ENCODE peak calls at places on chromosome 14, in ten cellular contexts. T is sciatic nerve; F is left ventricle myocardium inferior; M is T-cell; G is epithelial cell of esophagus; N is stimulated activated CD4-positive, alpha-beta T cell treated with anti-CD3 and anti-CD28 coated beads, Interleukin-1b, Interleukin-23, amount 100 ng/mL, for 1 hour; Y is SK-N-MC; P is lung microvascular endothelial cell; X is stimulated activated CD8-positive, alpha-beta memory T cell treated with anti-CD3 and anti-CD28 coated beads, Interleukin-4, amount 100 ng/mL, for 1 hour; B is HT1080. D is an unnamed sample.

GRCh38 chr14:35378638-35379568 is 25.6 kb downstream of the NFKBIA start:
- DNase-seq in X (no peak), P (no peak), Y (no peak), M (no peak), B (no peak), N (no peak), F (no peak), T (no peak), G (no peak), D (no peak)

GRCh38 chr14:91898256-91898843 is 31.0 kb upstream of the TC2N start:
- DNase-seq in T (no peak), G (no peak), N (no peak), M (no peak), F (no peak), Y (no peak), B (no peak), X (no peak), P (no peak), D (no peak)

GRCh38 chr14:102525213-102526143 is 15.9 kb upstream of the ANKRD9 start:
- DNase-seq in P (peak; percentile 69), B (peak; percentile 69), T (no peak), Y (peak; percentile 91), F (no peak), G (peak; percentile 74), M (no peak), N (no peak), X (no peak), D (no peak)

GRCh38 chr14:20262642-20263128 is 23.6 kb downstream of the OR11H4 start:
- DNase-seq in P (peak; percentile 1), G (peak; percentile 96), B (peak; percentile 91), X (no peak), T (no peak), Y (peak; percentile 32), N (no peak), M (no peak), F (no peak), D (no peak)

GRCh38 chr14:70139384-70139783 is 49.4 kb downstream of the SLC8A3 start:
- DNase-seq in P (no peak), Y (no peak), F (no peak), G (no peak), B (no peak), N (no peak), X (no peak), M (no peak), T (no peak), D (no peak)

GRCh38 chr14:76056128-76056527 is 70.6 kb downstream of the IFT43 start:
- DNase-seq in N (no peak), T (no peak), G (peak; percentile 9), M (no peak), P (no peak), F (no peak), B (peak; percentile 24), X (no peak), Y (no peak), D (no peak)

GRCh38 chr14:36424478-36425102 is 95.4 kb downstream of the NKX2-1 start:
- DNase-seq in Y (no peak), B (no peak), N (no peak), F (no peak), X (no peak), T (no peak), P (no peak), G (no peak), M (no peak), D (no peak)

GRCh38 chr14:69519701-69520100 is 35.2 kb downstream of the PLEKHD1 start:
- DNase-seq in X (no peak), T (peak; percentile 10), B (no peak), M (no peak), Y (no peak), F (no peak), P (no peak), N (no peak), G (no peak), D (no peak)

GRCh38 chr14:90491221-90491867 is 94.5 kb downstream of the CALM1 start:
- DNase-seq in X (no peak), G (no peak), P (peak; percentile 81), M (no peak), B (no peak), N (no peak), Y (no peak), F (peak; percentile 74), T (peak; percentile 80), D (peak; percentile 50)

GRCh38 chr14:23631702-23632460 is 4.3 kb upstream of the DHRS2 start:
- DNase-seq in B (peak; percentile 53), N (peak; percentile 40), T (peak; percentile 86), P (peak; percentile 82), X (peak; percentile 46), G (peak; percentile 96), M (peak; percentile 64), Y (peak; percentile 22), F (peak; percentile 60), D (peak; percentile 86)

GRCh38 chr14:21039059-21039422 is 3.1 kb upstream of the RNASE7 start:
- DNase-seq in N (no peak), Y (no peak), B (no peak), F (peak; percentile 88), M (no peak), X (no peak), T (peak; percentile 88), G (no peak), P (peak; percentile 78), D (peak; percentile 50)

GRCh38 chr14:54815016-54815415 is 87.6 kb downstream of the GCH1 start:
- DNase-seq in M (no peak), P (peak; percentile 69), N (no peak), X (no peak), Y (no peak), T (no peak), F (no peak), G (no peak), B (peak; percentile 19), D (no peak)

GRCh38 chr14:78399316-78399889 is 229.2 kb downstream of the NRXN3 start:
- DNase-seq in Y (no peak), G (peak; percentile 38), M (no peak), T (no peak), N (no peak), X (no peak), B (peak; percentile 11), P (no peak), F (no peak), D (no peak)

GRCh38 chr14:61381589-61381988 is 60.2 kb downstream of the PRKCH start:
- DNase-seq in X (no peak), M (no peak), N (no peak), P (no peak), B (no peak), T (no peak), G (peak; percentile 62), F (no peak), Y (no peak), D (no peak)

GRCh38 chr14:65206448-65207096 is 104.3 kb upstream of the MAX start:
- DNase-seq in B (peak; percentile 93), G (peak; percentile 76), X (no peak), F (no peak), T (no peak), N (no peak), Y (no peak), P (no peak), M (no peak), D (no peak)

GRCh38 chr14:93965287-93965821 is 11.0 kb downstream of the ASB2 start:
- DNase-seq in X (no peak), N (no peak), Y (no peak), P (no peak), B (peak; percentile 79), T (no peak), G (peak; percentile 72), F (no peak), M (no peak), D (no peak)

GRCh38 chr14:53273671-53274072 is 120.5 kb upstream of the DDHD1 start:
- DNase-seq in T (no peak), Y (no peak), B (peak; percentile 7), F (peak; percentile 23), G (peak; percentile 56), X (no peak), N (no peak), P (no peak), M (no peak), D (no peak)

GRCh38 chr14:23086565-23086964 is 8.4 kb downstream of the ACIN1 start:
- DNase-seq in P (no peak), Y (no peak), M (no peak), B (no peak), G (no peak), X (no peak), F (no peak), N (no peak), T (no peak), D (no peak)

GRCh38 chr14:97106166-97106565 is 309.0 kb downstream of the VRK1 start:
- DNase-seq in T (no peak), P (no peak), Y (no peak), F (no peak), X (no peak), G (no peak), N (no peak), M (no peak), B (no peak), D (no peak)

GRCh38 chr14:26282578-26282977 is 315.3 kb downstream of the NOVA1 start:
- DNase-seq in Y (no peak), N (no peak), X (no peak), G (peak; percentile 79), F (no peak), M (no peak), P (no peak), T (no peak), B (no peak), D (no peak)

GRCh38 chr14:24414732-24415420 is 14.6 kb downstream of the CBLN3 start:
- DNase-seq in P (no peak), N (no peak), F (no peak), X (no peak), Y (no peak), T (no peak), M (no peak), B (no peak), G (no peak), D (no peak)

GRCh38 chr14:104924421-104925213 is at the start of gene PLD4:
- DNase-seq in X (no peak), B (no peak), F (no peak), G (no peak), Y (no peak), M (no peak), P (no peak), N (no peak), T (no peak), D (no peak)

GRCh38 chr14:63039800-63040380 is 5.4 kb downstream of the KCNH5 start:
- DNase-seq in G (peak; percentile 87), P (peak; percentile 27), N (no peak), B (peak; percentile 85), X (no peak), M (no peak), F (no peak), T (no peak), Y (peak; percentile 26), D (no peak)

GRCh38 chr14:104891664-104892500 is 26.8 kb downstream of the CEP170B start:
- DNase-seq in B (no peak), G (no peak), X (no peak), T (no peak), F (peak; percentile 14), N (no peak), Y (no peak), P (no peak), M (no peak), D (no peak)

GRCh38 chr14:65179918-65180724 is 77.8 kb upstream of the MAX start:
- DNase-seq in P (peak; percentile 37), T (no peak), M (no peak), G (peak; percentile 96), Y (no peak), X (no peak), B (peak; percentile 95), N (no peak), F (peak; percentile 32), D (no peak)

GRCh38 chr14:77303417-77304156 is 17.1 kb downstream of the POMT2 start:
- DNase-seq in P (peak; percentile 70), M (no peak), N (no peak), X (no peak), Y (no peak), B (peak; percentile 95), T (no peak), G (peak; percentile 98), F (no peak), D (no peak)

GRCh38 chr14:55309761-55310365 is 38.6 kb downstream of the FBXO34 start:
- DNase-seq in M (no peak), N (no peak), X (no peak), F (no peak), G (no peak), Y (no peak), B (no peak), T (no peak), P (no peak), D (no peak)